ENCODE peak calls at places on chromosomes 6 and 20, in five cellular contexts. T is CD4-positive, CD25-positive, alpha-beta regulatory T cell; Y is A549; A is thoracic aorta; N is HepG2. C is an unnamed sample.

GRCh38 chr6:122008105-122009100 is 391.0 kb upstream of the HSF2 start:
- DNase-seq in T (no peak), Y (no peak), A (no peak), N (no peak), C (no peak)

GRCh38 chr6:161010418-161010817 is 18.8 kb downstream of the MAP3K4 start:
- DNase-seq in T (no peak), Y (no peak), A (no peak), N (no peak), C (no peak)

GRCh38 chr6:106103728-106104109 is 17.6 kb downstream of the PRDM1 start:
- DNase-seq in T (peak; percentile 45), Y (no peak), A (no peak), N (no peak), C (peak; percentile 48)

GRCh38 chr6:96991618-96992355 is 67.3 kb downstream of the KLHL32 start:
- DNase-seq in T (no peak), Y (no peak), A (no peak), N (no peak), C (no peak)

GRCh38 chr6:15526129-15526764 is 136.6 kb downstream of the DTNBP1 start:
- DNase-seq in T (no peak), Y (no peak), A (no peak), N (peak; percentile 37), C (no peak)

GRCh38 chr20:41136336-41136694 is 1.0 kb upstream of the PLCG1 start:
- DNase-seq in T (no peak), Y (no peak), A (no peak), N (no peak), C (peak; percentile 54)

GRCh38 chr20:10064611-10065010 is 29.8 kb downstream of the ANKEF1 start:
- DNase-seq in T (no peak), Y (no peak), A (no peak), N (no peak), C (no peak)

GRCh38 chr6:28710466-28711191 is 184.9 kb downstream of the GPX5 start:
- DNase-seq in T (no peak), Y (peak; percentile 41), A (no peak), N (peak; percentile 59), C (no peak)

GRCh38 chr20:18831830-18832229 is 18.2 kb downstream of the SCP2D1 start:
- DNase-seq in T (no peak), Y (no peak), A (no peak), N (no peak), C (no peak)

GRCh38 chr6:25499851-25500250 is 152.2 kb upstream of the SCGN start:
- DNase-seq in T (no peak), Y (no peak), A (no peak), N (no peak), C (no peak)

GRCh38 chr6:109483744-109484075 is 691 bp upstream of the ZBTB24 start:
- DNase-seq in T (no peak), Y (no peak), A (no peak), N (no peak), C (no peak)

GRCh38 chr20:23680151-23680550 is 8.7 kb downstream of the CST4 start:
- DNase-seq in T (no peak), Y (no peak), A (no peak), N (no peak), C (no peak)

GRCh38 chr6:129276986-129277385 is 394.0 kb downstream of the LAMA2 start:
- DNase-seq in T (no peak), Y (no peak), A (no peak), N (no peak), C (no peak)

DNA sequence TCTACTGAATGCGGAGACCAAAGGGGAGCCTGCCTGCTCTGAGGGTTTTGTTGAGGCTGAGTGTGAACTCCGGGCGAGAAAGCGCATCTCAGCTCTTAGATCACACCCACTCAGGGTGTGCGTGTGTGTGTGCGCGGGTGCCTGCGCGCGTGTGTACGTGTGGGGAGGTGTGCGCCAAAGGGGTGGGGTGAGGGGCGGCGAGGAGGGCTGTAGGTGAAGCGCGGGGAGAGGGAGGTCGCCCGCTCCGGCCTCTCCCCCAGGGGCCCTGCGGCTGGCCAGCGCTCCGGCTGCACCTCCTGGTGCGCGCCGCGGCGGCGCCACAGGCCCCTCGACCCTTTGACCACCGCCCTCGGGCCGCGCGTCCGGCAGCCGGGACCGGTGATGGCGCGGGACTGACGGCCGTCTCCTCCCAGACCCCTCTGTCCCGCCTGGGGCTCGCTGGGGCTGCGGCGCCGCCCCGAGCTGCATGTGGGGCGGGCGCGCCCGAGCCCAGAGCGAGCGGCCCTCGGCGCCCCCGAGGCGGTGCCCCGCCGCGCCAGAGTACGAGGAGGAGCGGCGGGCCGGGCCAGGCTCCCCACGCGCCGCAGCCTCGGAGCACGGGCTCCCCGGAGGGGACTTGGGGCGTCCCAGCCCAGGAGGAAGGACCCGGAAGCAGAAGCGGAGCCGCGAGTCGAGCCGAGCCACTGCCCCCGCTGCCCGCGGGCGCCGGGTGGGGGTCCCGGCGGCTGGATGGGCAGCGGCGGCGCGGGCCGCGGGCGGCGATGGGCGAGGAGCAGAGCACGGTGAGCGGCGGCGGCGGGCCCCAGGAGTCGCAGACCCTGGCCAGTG is at the start of gene RNF217:
- DNase-seq in T (no peak), Y (peak; percentile 48), A (peak; percentile 35), N (no peak), C (no peak)
- H3K4me3 ChIP-seq in T (no peak within 1 kb of the TSS), Y (peak within 1 kb of the TSS; percentile 82), A (peak within 1 kb of the TSS; percentile 81), N (peak within 1 kb of the TSS; percentile 70), C (no peak within 1 kb of the TSS)

DNA sequence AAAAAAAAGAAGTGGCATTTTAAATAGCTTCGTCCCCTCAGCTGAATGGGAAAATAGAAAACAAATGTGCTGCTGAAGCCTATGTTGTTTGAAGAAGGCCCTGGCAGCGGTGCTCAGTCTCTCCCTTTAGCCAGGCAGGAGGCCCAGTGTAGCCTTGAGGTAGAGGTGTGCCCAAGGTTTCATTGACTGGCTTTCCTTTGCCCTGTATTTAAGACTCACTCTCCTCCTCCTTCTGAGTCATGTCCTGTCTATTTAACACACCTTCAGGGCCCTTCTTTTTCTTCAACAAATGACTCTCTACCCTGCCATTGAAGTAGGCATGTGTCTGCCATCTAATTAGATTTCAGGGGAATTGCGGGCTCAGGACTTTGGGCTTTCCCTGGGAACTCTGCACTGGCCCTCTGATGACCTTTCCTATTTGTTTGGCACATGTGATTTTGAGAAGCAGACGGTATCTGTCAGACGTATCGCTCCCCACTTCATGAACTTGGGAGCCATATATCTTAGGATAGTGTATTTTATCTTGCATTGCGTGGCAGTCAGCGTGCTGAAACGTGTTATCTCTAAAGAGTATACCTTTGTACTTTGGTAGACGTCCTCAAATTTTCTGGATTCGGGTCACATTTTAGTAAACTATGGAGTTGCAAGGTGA is 4.3 kb downstream of the TJAP1 start:
- DNase-seq in T (no peak), Y (no peak), A (no peak), N (no peak), C (no peak)
- H3K27ac ChIP-seq in T (no peak overlapping the region), Y (no peak overlapping the region), A (no peak overlapping the region), N (peak overlapping the region; percentile 11), C (no peak overlapping the region)

GRCh38 chr6:127120109-127120786 is 1.8 kb downstream of the RSPO3 start:
- DNase-seq in T (no peak), Y (no peak), A (no peak), N (no peak), C (no peak)
- H3K4me3 ChIP-seq in T (no peak overlapping the region), Y (peak overlapping the region; percentile 90), A (peak overlapping the region; percentile 72), N (no peak overlapping the region), C (no peak overlapping the region)

GRCh38 chr20:4322499-4322898 is 307.1 kb upstream of the RNF24 start:
- DNase-seq in T (no peak), Y (no peak), A (no peak), N (no peak), C (no peak)

GRCh38 chr20:4326194-4327065 is 311.1 kb upstream of the RNF24 start:
- DNase-seq in T (no peak), Y (no peak), A (no peak), N (no peak), C (no peak)

GRCh38 chr20:4325548-4326187 is 310.3 kb upstream of the RNF24 start:
- DNase-seq in T (no peak), Y (no peak), A (no peak), N (no peak), C (no peak)

GRCh38 chr20:4327956-4328355 is 312.6 kb upstream of the RNF24 start:
- DNase-seq in T (no peak), Y (no peak), A (no peak), N (no peak), C (no peak)

DNA sequence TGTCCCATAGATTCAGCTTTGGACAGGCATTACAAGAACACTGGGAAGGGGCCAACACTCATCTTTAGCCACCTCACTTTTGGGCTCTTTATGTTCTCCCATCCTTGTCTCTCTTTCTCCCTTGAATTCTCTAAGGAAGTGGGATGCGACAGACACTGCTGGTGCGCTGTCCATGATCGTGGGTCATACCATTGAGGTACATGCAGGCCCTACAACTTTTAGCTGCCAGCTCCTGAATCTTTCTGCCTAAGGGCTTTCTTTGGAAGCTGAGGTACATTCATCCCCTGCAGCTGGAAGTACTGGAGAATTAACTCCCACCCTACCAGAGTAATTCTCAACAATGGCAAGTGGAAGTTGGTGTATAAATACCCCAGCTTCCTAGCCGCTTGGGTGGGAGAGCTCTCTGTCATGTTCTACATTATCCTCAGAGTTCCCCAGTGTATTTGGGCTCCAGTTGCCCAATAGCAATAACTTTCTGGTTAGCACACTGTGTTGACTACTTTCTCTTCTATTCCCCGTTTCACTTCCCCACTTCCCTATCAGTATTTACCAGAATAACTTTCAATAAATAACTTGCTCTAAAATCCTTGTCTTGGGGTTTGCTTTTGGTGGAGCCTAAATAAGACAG is 309.4 kb upstream of the RNF24 start:
- DNase-seq in T (no peak), Y (no peak), A (no peak), N (no peak), C (no peak)
- H3K27ac ChIP-seq in T (no peak overlapping the region), Y (no peak overlapping the region), A (peak overlapping the region; percentile 79), N (no peak overlapping the region), C (no peak overlapping the region)

DNA sequence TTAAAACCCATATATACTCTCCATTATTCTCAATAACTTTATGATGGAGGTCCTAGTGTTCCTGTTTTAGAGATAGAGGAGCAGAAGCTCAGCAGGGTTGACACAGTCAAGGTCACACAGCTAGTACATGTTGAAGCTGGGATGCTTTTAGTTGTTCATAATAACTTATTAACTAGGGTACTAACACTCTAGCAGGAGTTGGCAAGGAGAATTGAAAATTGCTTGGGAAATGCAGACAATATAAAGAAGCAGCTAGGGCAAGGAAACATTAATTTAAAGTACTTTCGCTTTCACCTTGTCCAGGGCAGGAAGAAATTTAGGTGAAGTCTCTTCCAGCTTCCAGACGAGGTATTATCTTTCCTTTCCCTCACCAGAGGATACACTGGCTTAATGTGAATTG is 133.7 kb downstream of the RCAN2 start:
- DNase-seq in T (no peak), Y (no peak), A (no peak), N (no peak), C (no peak)
- H3K4me3 ChIP-seq in T (no peak overlapping the region), Y (no peak overlapping the region), A (no peak overlapping the region), N (no peak overlapping the region), C (no peak overlapping the region)

GRCh38 chr20:50237349-50237748 is 46.7 kb downstream of the CEBPB start:
- DNase-seq in T (no peak), Y (no peak), A (no peak), N (peak; percentile 75), C (no peak)

GRCh38 chr20:50230871-50231270 is 40.2 kb downstream of the CEBPB start:
- DNase-seq in T (no peak), Y (no peak), A (no peak), N (no peak), C (no peak)

GRCh38 chr20:50233325-50234212 is 42.9 kb downstream of the CEBPB start:
- DNase-seq in T (no peak), Y (no peak), A (no peak), N (no peak), C (no peak)

GRCh38 chr20:50232651-50233324 is 42.2 kb downstream of the CEBPB start:
- DNase-seq in T (no peak), Y (no peak), A (no peak), N (no peak), C (no peak)

GRCh38 chr20:50234288-50234687 is 43.7 kb downstream of the CEBPB start:
- DNase-seq in T (no peak), Y (no peak), A (no peak), N (no peak), C (no peak)
- H3K27ac ChIP-seq in T (no peak overlapping the region), Y (peak overlapping the region; percentile 43), A (no peak overlapping the region), N (no peak overlapping the region), C (no peak overlapping the region)

GRCh38 chr6:85348643-85349042 is 101.2 kb upstream of the NT5E start:
- DNase-seq in T (no peak), Y (no peak), A (no peak), N (no peak), C (no peak)
- H3K4me3 ChIP-seq in T (no peak overlapping the region), Y (no peak overlapping the region), A (no peak overlapping the region), N (no peak overlapping the region), C (no peak overlapping the region)